ENCODE peak calls at places on chromosomes 3 and 15, in nine cellular contexts. Z is activated naive CD4-positive, alpha-beta T cell; G is NCI-H2081 treated with DMSO at 0.1 percent for 48 hours; X is T-helper 1 cell; Y is nucleus accumbens; K is DMS53; P is omental fat pad; J is NCI-H1105 treated with DMSO at 0.1 percent for 48 hours; I is activated CD8-positive, alpha-beta memory T cell treated with anti-CD3 and anti-CD28 coated beads for 4 hours. Q is an unnamed sample.

GRCh38 chr3:43185256-43185655 is 79.4 kb upstream of the POMGNT2 start:
- DNase-seq in X (no peak), K (no peak), J (no peak), Y (no peak), I (no peak), Z (no peak), P (no peak), G (no peak), Q (no peak)

GRCh38 chr3:32495609-32496008 is 7.0 kb downstream of the CMTM6 start:
- DNase-seq in Y (no peak), I (no peak), K (peak; percentile 0), J (peak; percentile 8), Z (no peak), G (no peak), X (no peak), P (no peak), Q (no peak)

GRCh38 chr15:74621546-74621920 is 5.9 kb downstream of the CLK3 start:
- DNase-seq in X (no peak), P (no peak), I (no peak), J (no peak), K (no peak), Z (no peak), G (no peak), Y (no peak), Q (no peak)

GRCh38 chr3:124115279-124115678 is 123.4 kb upstream of the ROPN1 start:
- DNase-seq in Z (no peak), K (no peak), X (no peak), J (no peak), I (no peak), G (no peak), P (no peak), Y (no peak), Q (no peak)

GRCh38 chr3:58173670-58174472 is 36.9 kb downstream of the DNASE1L3 start:
- DNase-seq in J (peak; percentile 63), X (no peak), K (peak; percentile 85), P (no peak), I (no peak), Y (no peak), G (peak; percentile 27), Z (no peak), Q (peak; percentile 63)

GRCh38 chr3:150740733-150741496 is 22.1 kb downstream of the SIAH2 start:
- DNase-seq in G (no peak), Z (no peak), K (no peak), I (no peak), J (no peak), Y (no peak), X (no peak), P (no peak), Q (no peak)

GRCh38 chr15:72375846-72376581 is at the start of gene HEXA:
- DNase-seq in I (peak; percentile 89), Z (peak; percentile 99), P (peak; percentile 100), G (peak; percentile 37), J (peak; percentile 96), Y (peak; percentile 93), X (peak; percentile 95), K (peak; percentile 95), Q (peak; percentile 98)

GRCh38 chr3:125121246-125122010 is 65.6 kb upstream of the HEG1 start:
- DNase-seq in X (no peak), P (no peak), G (no peak), K (no peak), Y (no peak), J (no peak), I (no peak), Z (no peak), Q (no peak)

GRCh38 chr3:28840976-28841376 is 439.9 kb upstream of the RBMS3 start:
- DNase-seq in I (no peak), X (no peak), Y (no peak), J (no peak), Z (no peak), K (no peak), G (no peak), P (no peak), Q (no peak)

GRCh38 chr3:42012378-42012934 is 50.6 kb upstream of the ULK4 start:
- DNase-seq in I (no peak), P (no peak), J (no peak), Z (no peak), G (no peak), Y (no peak), X (no peak), K (peak; percentile 46), Q (no peak)

GRCh38 chr3:54873059-54873695 is 54.7 kb downstream of the LRTM1 start:
- DNase-seq in G (no peak), K (peak; percentile 65), Z (no peak), J (no peak), Y (peak; percentile 20), P (no peak), I (no peak), X (no peak), Q (no peak)

GRCh38 chr3:156513619-156514018 is 41.3 kb downstream of the SSR3 start:
- DNase-seq in G (no peak), K (peak; percentile 82), I (no peak), P (no peak), Y (no peak), J (no peak), Z (no peak), X (no peak), Q (no peak)

GRCh38 chr15:34318277-34319079 is 19.1 kb downstream of the SLC12A6 start:
- DNase-seq in I (no peak), Z (no peak), P (no peak), G (no peak), J (peak; percentile 39), Y (peak; percentile 20), K (peak; percentile 81), X (no peak), Q (peak; percentile 82)

GRCh38 chr15:27826902-27827321 is 272.2 kb downstream of the OCA2 start:
- DNase-seq in Z (no peak), I (no peak), G (no peak), J (no peak), Y (no peak), P (no peak), X (no peak), K (no peak), Q (no peak)

GRCh38 chr3:151135548-151136337 is 50.3 kb downstream of the MED12L start:
- DNase-seq in Z (no peak), K (peak; percentile 33), X (no peak), G (no peak), I (peak; percentile 9), P (no peak), J (peak; percentile 86), Y (no peak), Q (no peak)

GRCh38 chr3:156605686-156606605 is 51.0 kb upstream of the SSR3 start:
- DNase-seq in J (no peak), I (no peak), G (peak; percentile 13), Y (peak; percentile 28), P (no peak), Z (no peak), X (no peak), K (peak; percentile 65), Q (peak; percentile 74)

Q was measured in hepatocyte.